ENCODE peak calls at places on chromosomes 5 and 9, in ten cellular contexts. J is GOT3; Q is sciatic nerve; C is natural killer cell; U is M059J; I is heart left ventricle; B is stimulated activated CD4-positive, alpha-beta T cell treated with anti-CD3 and anti-CD28 coated beads, TNF-alpha, amount 100 ng/mL, for 24 hours; L is stimulated activated CD8-positive, alpha-beta memory T cell treated with anti-CD3 and anti-CD28 coated beads, Interleukin-7, amount 100 ng/mL, for 24 hours; O is amygdala; H is putamen. Z is an unnamed sample.

GRCh38 chr9:136626740-136627642 is 35.7 kb upstream of the EGFL7 start:
- DNase-seq in H (no peak), I (no peak), O (no peak), U (peak), B (no peak), L (no peak), J (no peak), C (no peak), Q (no peak), Z (no peak)

GRCh38 chr9:130039504-130040147 is 3.4 kb downstream of the FNBP1 start:
- DNase-seq in I (no peak), C (no peak), B (no peak), J (no peak), Q (no peak), U (peak), L (no peak), H (no peak), O (no peak), Z (no peak)

GRCh38 chr5:149731617-149732400 is 1.7 kb downstream of the PPARGC1B start:
- DNase-seq in O (peak), Q (peak), U (peak), L (peak), I (peak), H (peak), C (peak), B (peak), J (peak), Z (peak)

GRCh38 chr9:33686942-33687341 is 108.4 kb upstream of the PRSS3 start:
- DNase-seq in U (no peak), H (no peak), Q (no peak), J (no peak), C (no peak), L (no peak), O (no peak), I (no peak), B (no peak), Z (no peak)

GRCh38 chr9:90053027-90053426 is 448.2 kb downstream of the GADD45G start:
- DNase-seq in C (no peak), J (no peak), I (no peak), L (no peak), O (no peak), H (no peak), Q (no peak), U (no peak), B (no peak), Z (no peak)

GRCh38 chr5:167571824-167572223 is 719.6 kb upstream of the WWC1 start:
- DNase-seq in H (no peak), O (no peak), C (no peak), I (no peak), B (no peak), Q (no peak), J (no peak), U (no peak), L (no peak), Z (no peak)

GRCh38 chr9:131121346-131121745 is 4.0 kb upstream of the NUP214 start:
- DNase-seq in C (peak), I (no peak), O (no peak), Q (no peak), L (no peak), U (no peak), H (no peak), B (no peak), J (no peak), Z (no peak)

GRCh38 chr9:35695801-35696420 is 6.2 kb upstream of the TPM2 start:
- DNase-seq in H (no peak), Q (no peak), I (no peak), L (no peak), J (no peak), O (no peak), B (no peak), U (no peak), C (no peak), Z (no peak)

GRCh38 chr5:140418862-140419520 is 17.4 kb downstream of the ANKHD1 start:
- DNase-seq in Q (no peak), B (no peak), O (no peak), J (no peak), C (no peak), L (no peak), H (no peak), I (no peak), U (no peak), Z (no peak)

GRCh38 chr5:8061140-8061469 is 192.2 kb downstream of the MTRR start:
- DNase-seq in C (no peak), U (no peak), H (no peak), J (no peak), B (no peak), Q (no peak), I (no peak), L (no peak), O (no peak), Z (no peak)

GRCh38 chr9:108996653-108997052 is 16.6 kb downstream of the CTNNAL1 start:
- DNase-seq in U (no peak), L (no peak), J (no peak), I (no peak), H (no peak), O (no peak), C (no peak), B (no peak), Q (no peak), Z (no peak)

GRCh38 chr5:54867310-54867944 is 118.0 kb downstream of the ESM1 start:
- DNase-seq in Q (no peak), C (no peak), I (no peak), O (no peak), U (peak), L (no peak), B (no peak), H (peak), J (no peak), Z (no peak)

GRCh38 chr5:28398185-28398584 is 1359.8 kb upstream of the CDH9 start:
- DNase-seq in H (no peak), U (no peak), O (no peak), J (no peak), Q (no peak), B (no peak), L (no peak), C (no peak), I (no peak), Z (no peak)

GRCh38 chr9:93098236-93098946 is 2.4 kb downstream of the CARD19 start:
- DNase-seq in L (peak), I (peak), C (peak), U (peak), Q (peak), J (peak), B (no peak), H (peak), O (peak), Z (peak)

GRCh38 chr5:59583151-59583809 is 310.2 kb downstream of the PDE4D start:
- DNase-seq in U (no peak), J (no peak), O (no peak), C (no peak), Q (no peak), H (no peak), B (no peak), L (no peak), I (no peak), Z (no peak)

GRCh38 chr9:93517331-93517730 is 59.1 kb upstream of the PHF2 start:
- DNase-seq in I (no peak), B (no peak), H (no peak), C (no peak), Q (no peak), O (no peak), U (no peak), L (no peak), J (no peak), Z (no peak)

GRCh38 chr5:17918373-17919104 is 284.3 kb downstream of the TAF11L14 start:
- DNase-seq in O (no peak), C (no peak), U (no peak), B (no peak), H (no peak), Q (no peak), I (no peak), J (no peak), L (no peak), Z (no peak)

GRCh38 chr9:133443982-133444381 is 15.8 kb upstream of the CACFD1 start:
- DNase-seq in H (no peak), B (no peak), O (no peak), I (no peak), J (no peak), C (no peak), U (peak), Q (no peak), L (no peak), Z (no peak)

GRCh38 chr9:105355810-105356209 is 92.0 kb upstream of the FSD1L start:
- DNase-seq in I (no peak), H (no peak), Q (no peak), J (no peak), C (no peak), B (no peak), U (peak), L (no peak), O (no peak), Z (no peak)

GRCh38 chr5:160317447-160317846 is 5.1 kb upstream of the CCNJL start:
- DNase-seq in Q (no peak), H (no peak), B (no peak), U (no peak), L (no peak), O (no peak), J (no peak), I (no peak), C (no peak), Z (no peak)

GRCh38 chr5:135576075-135576599 is 2.7 kb downstream of the CXCL14 start:
- DNase-seq in H (no peak), L (no peak), B (no peak), U (peak), I (no peak), J (no peak), C (no peak), Q (no peak), O (no peak), Z (no peak)

GRCh38 chr5:113505181-113505580 is 8.3 kb upstream of the YTHDC2 start:
- DNase-seq in H (no peak), I (no peak), Q (no peak), U (peak), L (no peak), B (no peak), C (no peak), J (no peak), O (no peak), Z (no peak)

GRCh38 chr5:149200355-149200754 is 59.1 kb downstream of the ABLIM3 start:
- DNase-seq in H (no peak), B (no peak), L (no peak), O (no peak), C (no peak), U (peak), J (no peak), Q (no peak), I (no peak), Z (no peak)

GRCh38 chr5:3309538-3309937 is 286.1 kb upstream of the IRX1 start:
- DNase-seq in J (no peak), H (no peak), Q (no peak), I (no peak), U (peak), L (no peak), O (no peak), B (no peak), C (no peak), Z (no peak)

GRCh38 chr5:156802501-156802900 is 47.6 kb upstream of the PPP1R2B start:
- DNase-seq in Q (no peak), J (no peak), U (no peak), L (no peak), B (no peak), O (no peak), C (no peak), I (no peak), H (no peak), Z (no peak)

GRCh38 chr5:145689235-145689634 is 145.9 kb downstream of the PRELID2 start:
- DNase-seq in L (no peak), H (peak), I (no peak), B (no peak), C (no peak), Q (no peak), U (no peak), J (no peak), O (no peak), Z (no peak)

GRCh38 chr9:109033941-109034700 is 20.8 kb upstream of the CTNNAL1 start:
- DNase-seq in J (no peak), Q (no peak), U (no peak), L (no peak), I (no peak), B (no peak), O (no peak), C (no peak), H (no peak), Z (no peak)

GRCh38 chr5:119468286-119468685 is 16.0 kb downstream of the HSD17B4 start:
- DNase-seq in B (no peak), L (no peak), Q (no peak), C (no peak), O (no peak), H (no peak), U (no peak), I (no peak), J (no peak), Z (no peak)